ENCODE peak calls at places on chromosome 5, in eight cellular contexts. Z, P, G, F, H, W, D and K are unnamed samples.
A peak's percentile ranks its signal among the peaks of the same experiment; 100 is the strongest.

GRCh38 chr5:4576161-4576748 is 563.9 kb upstream of the ADAMTS16 start:
- DNase-seq in W (no peak), P (no peak), D (peak; percentile 14), H (peak; percentile 13), F (no peak), G (no peak), Z (no peak), K (no peak)

GRCh38 chr5:172529896-172530295 is 75.6 kb upstream of the SH3PXD2B start:
- DNase-seq in W (no peak), Z (no peak), F (no peak), D (no peak), H (no peak), P (no peak), G (peak; percentile 2), K (no peak)

GRCh38 chr5:126014691-126015090 is 408.5 kb upstream of the GRAMD2B start:
- DNase-seq in P (no peak), D (no peak), W (no peak), F (no peak), H (no peak), G (no peak), Z (no peak), K (no peak)

GRCh38 chr5:108258001-108258400 is 123.9 kb downstream of the FBXL17 start:
- DNase-seq in D (no peak), H (peak; percentile 57), F (no peak), W (no peak), G (no peak), Z (no peak), P (no peak), K (no peak)

GRCh38 chr5:107381189-107381856 is 289.4 kb downstream of the EFNA5 start:
- DNase-seq in D (peak; percentile 90), W (no peak), H (peak; percentile 73), F (no peak), Z (peak; percentile 83), P (no peak), G (no peak), K (no peak)

GRCh38 chr5:90135979-90136378 is 273.6 kb downstream of the CETN3 start:
- DNase-seq in F (no peak), H (no peak), P (peak; percentile 7), Z (peak; percentile 38), G (no peak), W (no peak), D (no peak), K (no peak)

GRCh38 chr5:179124853-179125788 is 64.9 kb downstream of the ZNF354C start:
- DNase-seq in W (no peak), D (no peak), P (no peak), G (no peak), H (no peak), Z (no peak), F (no peak), K (no peak)

GRCh38 chr5:142508630-142509425 is 177.1 kb downstream of the FGF1 start:
- DNase-seq in W (no peak), P (no peak), G (no peak), Z (no peak), H (no peak), F (no peak), D (no peak), K (no peak)

GRCh38 chr5:958701-959571 is 49.7 kb upstream of the NKD2 start:
- DNase-seq in G (no peak), H (peak; percentile 73), Z (peak; percentile 87), F (no peak), P (no peak), D (no peak), W (no peak), K (no peak)

GRCh38 chr5:11904270-11904906 is at the start of gene CTNND2:
- DNase-seq in W (no peak), G (no peak), D (no peak), Z (peak; percentile 76), P (no peak), F (no peak), H (peak; percentile 30), K (no peak)

GRCh38 chr5:156438076-156438475 is 111.1 kb downstream of the SGCD start:
- DNase-seq in Z (no peak), W (no peak), F (no peak), H (no peak), G (no peak), D (no peak), P (no peak), K (no peak)

GRCh38 chr5:176658007-176658599 is 10.8 kb downstream of the TSPAN17 start:
- DNase-seq in G (peak; percentile 74), W (peak; percentile 8), Z (peak; percentile 68), F (no peak), D (peak; percentile 56), P (peak; percentile 73), H (peak; percentile 84), K (peak; percentile 62)

GRCh38 chr5:37071901-37072581 is 177.1 kb downstream of the CPLANE1 start:
- DNase-seq in W (peak; percentile 59), D (peak; percentile 87), G (no peak), F (no peak), P (no peak), Z (peak; percentile 73), H (peak; percentile 83), K (no peak)

GRCh38 chr5:35082530-35082929 is 34.8 kb upstream of the AGXT2 start:
- DNase-seq in P (no peak), H (no peak), F (no peak), D (no peak), Z (no peak), W (no peak), G (no peak), K (no peak)

GRCh38 chr5:36744041-36744677 is 132.4 kb upstream of the NIPBL start:
- DNase-seq in D (peak; percentile 4), H (peak; percentile 15), W (no peak), G (no peak), P (no peak), Z (peak; percentile 9), F (no peak), K (no peak)

GRCh38 chr5:170169996-170170395 is 62.8 kb upstream of the C5orf58 start:
- DNase-seq in Z (peak; percentile 54), W (no peak), H (no peak), P (no peak), G (no peak), F (no peak), D (no peak), K (no peak)

GRCh38 chr5:170273968-170274710 is 23.4 kb downstream of the LCP2 start:
- DNase-seq in F (no peak), P (peak; percentile 84), D (no peak), H (peak; percentile 18), W (no peak), Z (peak; percentile 25), G (no peak), K (peak; percentile 53)

GRCh38 chr5:104533498-104533897 is 970.9 kb upstream of the NUDT12 start:
- DNase-seq in Z (peak; percentile 68), W (no peak), P (no peak), D (no peak), F (no peak), H (no peak), G (no peak), K (no peak)